ENCODE peak calls at places on chromosomes 7 and 10, in eight cellular contexts. One of them, this sample, is unnamed.

GRCh38 chr10:103751696-103752287 is 103.6 kb downstream of the SH3PXD2A start:
- DNase-seq in H1: no peak
- DNase-seq in HepG2: peak
- DNase-seq in Peyer's patch: no peak
- DNase-seq in A549: no peak
- DNase-seq in adrenal gland: no peak
- DNase-seq in tibial nerve: no peak
- DNase-seq in body of pancreas: no peak
- DNase-seq in this sample: no peak

GRCh38 chr7:20647051-20647450 is 31.6 kb downstream of the ABCB5 start:
- DNase-seq in H1: no peak
- DNase-seq in HepG2: no peak
- DNase-seq in Peyer's patch: no peak
- DNase-seq in A549: no peak
- DNase-seq in adrenal gland: no peak
- DNase-seq in tibial nerve: no peak
- DNase-seq in body of pancreas: no peak
- DNase-seq in this sample: no peak

GRCh38 chr7:379456-380225 is 89.7 kb downstream of the FOXL3 start:
- DNase-seq in H1: peak
- DNase-seq in HepG2: no peak
- DNase-seq in Peyer's patch: peak
- DNase-seq in A549: no peak
- DNase-seq in adrenal gland: peak
- DNase-seq in tibial nerve: no peak
- DNase-seq in body of pancreas: no peak
- DNase-seq in this sample: no peak

GRCh38 chr10:69869291-69869841 is 67.7 kb downstream of the COL13A1 start:
- DNase-seq in H1: no peak
- DNase-seq in HepG2: no peak
- DNase-seq in Peyer's patch: peak
- DNase-seq in A549: no peak
- DNase-seq in adrenal gland: no peak
- DNase-seq in tibial nerve: no peak
- DNase-seq in body of pancreas: no peak
- DNase-seq in this sample: no peak

GRCh38 chr10:23035569-23035968 is 59.8 kb upstream of the MSRB2 start:
- DNase-seq in H1: peak
- DNase-seq in HepG2: peak
- DNase-seq in Peyer's patch: no peak
- DNase-seq in A549: peak
- DNase-seq in adrenal gland: no peak
- DNase-seq in tibial nerve: no peak
- DNase-seq in body of pancreas: no peak
- DNase-seq in this sample: no peak

GRCh38 chr10:82982110-82982608 is 1107.2 kb downstream of the NRG3 start:
- DNase-seq in H1: no peak
- DNase-seq in HepG2: no peak
- DNase-seq in Peyer's patch: no peak
- DNase-seq in A549: peak
- DNase-seq in adrenal gland: no peak
- DNase-seq in tibial nerve: no peak
- DNase-seq in body of pancreas: no peak
- DNase-seq in this sample: no peak

GRCh38 chr7:54758702-54759665 is at the start of gene SEC61G:
- DNase-seq in H1: peak
- DNase-seq in HepG2: peak
- DNase-seq in Peyer's patch: peak
- DNase-seq in A549: peak
- DNase-seq in adrenal gland: peak
- DNase-seq in tibial nerve: peak
- DNase-seq in body of pancreas: peak
- DNase-seq in this sample: peak

GRCh38 chr10:14181197-14181936 is 149.4 kb downstream of the FRMD4A start:
- DNase-seq in H1: no peak
- DNase-seq in HepG2: no peak
- DNase-seq in Peyer's patch: no peak
- DNase-seq in A549: no peak
- DNase-seq in adrenal gland: no peak
- DNase-seq in tibial nerve: no peak
- DNase-seq in body of pancreas: no peak
- DNase-seq in this sample: no peak

GRCh38 chr7:138097064-138097741 is 20.9 kb downstream of the AKR1D1 start:
- DNase-seq in H1: no peak
- DNase-seq in HepG2: peak
- DNase-seq in Peyer's patch: peak
- DNase-seq in A549: peak
- DNase-seq in adrenal gland: peak
- DNase-seq in tibial nerve: no peak
- DNase-seq in body of pancreas: peak
- DNase-seq in this sample: peak

GRCh38 chr10:71475243-71475871 is 78.6 kb downstream of the CDH23 start:
- DNase-seq in H1: no peak
- DNase-seq in HepG2: no peak
- DNase-seq in Peyer's patch: no peak
- DNase-seq in A549: no peak
- DNase-seq in adrenal gland: no peak
- DNase-seq in tibial nerve: no peak
- DNase-seq in body of pancreas: peak
- DNase-seq in this sample: peak

GRCh38 chr7:31758770-31759169 is 71.8 kb downstream of the PPP1R17 start:
- DNase-seq in H1: no peak
- DNase-seq in HepG2: no peak
- DNase-seq in Peyer's patch: no peak
- DNase-seq in A549: no peak
- DNase-seq in adrenal gland: no peak
- DNase-seq in tibial nerve: no peak
- DNase-seq in body of pancreas: no peak
- DNase-seq in this sample: no peak

GRCh38 chr10:50988792-50989191 is 85.5 kb upstream of the PRKG1 start:
- DNase-seq in H1: no peak
- DNase-seq in HepG2: no peak
- DNase-seq in Peyer's patch: no peak
- DNase-seq in A549: peak
- DNase-seq in adrenal gland: no peak
- DNase-seq in tibial nerve: no peak
- DNase-seq in body of pancreas: no peak
- DNase-seq in this sample: peak

GRCh38 chr7:79182283-79182682 is 271.2 kb downstream of the MAGI2 start:
- DNase-seq in H1: no peak
- DNase-seq in HepG2: no peak
- DNase-seq in Peyer's patch: no peak
- DNase-seq in A549: no peak
- DNase-seq in adrenal gland: no peak
- DNase-seq in tibial nerve: no peak
- DNase-seq in body of pancreas: no peak
- DNase-seq in this sample: no peak

GRCh38 chr7:121557034-121557892 is 161.2 kb upstream of the FAM3C start:
- DNase-seq in H1: no peak
- DNase-seq in HepG2: no peak
- DNase-seq in Peyer's patch: no peak
- DNase-seq in A549: no peak
- DNase-seq in adrenal gland: no peak
- DNase-seq in tibial nerve: no peak
- DNase-seq in body of pancreas: no peak
- DNase-seq in this sample: no peak

GRCh38 chr10:133462512-133463305 is 9.0 kb downstream of the SCART1 start:
- DNase-seq in H1: no peak
- DNase-seq in HepG2: no peak
- DNase-seq in Peyer's patch: no peak
- DNase-seq in A549: no peak
- DNase-seq in adrenal gland: no peak
- DNase-seq in tibial nerve: no peak
- DNase-seq in body of pancreas: no peak
- DNase-seq in this sample: no peak

GRCh38 chr10:127254276-127254675 is 57.9 kb upstream of the INSYN2A start:
- DNase-seq in H1: no peak
- DNase-seq in HepG2: no peak
- DNase-seq in Peyer's patch: no peak
- DNase-seq in A549: no peak
- DNase-seq in adrenal gland: no peak
- DNase-seq in tibial nerve: no peak
- DNase-seq in body of pancreas: no peak
- DNase-seq in this sample: peak

GRCh38 chr10:91880310-91880709 is 29.0 kb downstream of the FGFBP3 start:
- DNase-seq in H1: no peak
- DNase-seq in HepG2: no peak
- DNase-seq in Peyer's patch: no peak
- DNase-seq in A549: peak
- DNase-seq in adrenal gland: no peak
- DNase-seq in tibial nerve: no peak
- DNase-seq in body of pancreas: no peak
- DNase-seq in this sample: peak

GRCh38 chr10:59674211-59674836 is 35.3 kb downstream of the SLC16A9 start:
- DNase-seq in H1: no peak
- DNase-seq in HepG2: no peak
- DNase-seq in Peyer's patch: peak
- DNase-seq in A549: no peak
- DNase-seq in adrenal gland: no peak
- DNase-seq in tibial nerve: no peak
- DNase-seq in body of pancreas: no peak
- DNase-seq in this sample: no peak

GRCh38 chr7:135510603-135511183 is 791 bp upstream of the CNOT4 start:
- DNase-seq in H1: no peak
- DNase-seq in HepG2: peak
- DNase-seq in Peyer's patch: no peak
- DNase-seq in A549: peak
- DNase-seq in adrenal gland: peak
- DNase-seq in tibial nerve: no peak
- DNase-seq in body of pancreas: no peak
- DNase-seq in this sample: peak

DNA sequence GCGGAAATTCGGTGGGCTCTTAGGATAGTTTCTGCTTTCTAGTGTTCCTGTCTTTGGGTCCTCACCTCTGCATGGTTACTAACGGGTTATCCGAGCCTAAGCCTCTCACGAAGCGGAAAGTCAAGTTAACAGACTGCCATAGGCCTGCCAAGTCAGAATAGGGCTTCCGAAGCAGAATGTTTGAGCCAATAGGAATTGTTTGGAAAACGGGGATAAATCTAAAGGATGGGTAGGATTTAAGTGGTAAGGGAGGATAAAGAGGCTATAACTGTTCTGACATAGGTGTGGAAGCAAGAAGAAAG is 798 bp downstream of the TMEM254 start:
- DNase-seq in H1: no peak
- DNase-seq in HepG2: no peak
- DNase-seq in Peyer's patch: no peak
- DNase-seq in A549: no peak
- DNase-seq in adrenal gland: no peak
- DNase-seq in tibial nerve: no peak
- DNase-seq in body of pancreas: no peak
- DNase-seq in this sample: no peak
- TF ChIP-seq POLR2A in H1: no peak
- TF ChIP-seq POLR2A in HepG2: no peak
- TF ChIP-seq POLR2A in Peyer's patch: no peak
- TF ChIP-seq POLR2A in A549: no peak
- TF ChIP-seq POLR2A in adrenal gland: no peak
- TF ChIP-seq POLR2A in tibial nerve: no peak
- TF ChIP-seq POLR2A in body of pancreas: no peak
- TF ChIP-seq POLR2A in this sample: no peak

DNA sequence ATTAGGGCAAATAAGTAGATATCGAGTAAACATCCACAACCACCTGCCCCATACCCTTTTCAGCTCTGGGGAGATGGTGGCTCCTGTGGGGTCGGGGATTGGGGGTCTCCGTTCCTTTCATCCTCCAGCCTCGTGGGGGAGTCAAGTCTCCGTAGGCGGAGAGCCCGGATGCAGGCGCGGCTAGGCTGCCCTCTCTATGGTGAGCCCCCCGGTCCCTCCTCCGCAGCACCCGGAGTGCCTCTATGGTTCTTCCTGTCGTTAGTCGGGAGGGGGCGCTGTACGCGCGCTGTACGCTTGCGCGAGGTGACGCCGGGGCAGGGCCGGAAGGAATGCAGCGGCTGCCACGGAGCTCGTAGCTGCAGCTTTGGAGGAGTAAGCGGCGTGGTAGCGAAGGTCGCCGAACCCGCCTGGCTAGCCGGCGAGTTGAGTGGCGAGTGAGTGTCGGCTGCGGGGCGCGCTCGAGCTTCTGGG is 14.8 kb upstream of the MMD2 start:
- DNase-seq in H1: peak
- DNase-seq in HepG2: peak
- DNase-seq in Peyer's patch: peak
- DNase-seq in A549: peak
- DNase-seq in adrenal gland: peak
- DNase-seq in tibial nerve: peak
- DNase-seq in body of pancreas: peak
- DNase-seq in this sample: peak
- TF ChIP-seq POLR2A in H1: peak
- TF ChIP-seq POLR2A in HepG2: peak
- TF ChIP-seq POLR2A in Peyer's patch: peak
- TF ChIP-seq POLR2A in A549: peak
- TF ChIP-seq POLR2A in adrenal gland: peak
- TF ChIP-seq POLR2A in tibial nerve: peak
- TF ChIP-seq POLR2A in body of pancreas: peak
- TF ChIP-seq POLR2A in this sample: peak

GRCh38 chr10:93599778-93600177 is 1.3 kb downstream of the RBP4 start:
- DNase-seq in H1: no peak
- DNase-seq in HepG2: no peak
- DNase-seq in Peyer's patch: no peak
- DNase-seq in A549: no peak
- DNase-seq in adrenal gland: no peak
- DNase-seq in tibial nerve: no peak
- DNase-seq in body of pancreas: no peak
- DNase-seq in this sample: no peak

GRCh38 chr10:93598157-93598556 is 2.9 kb downstream of the RBP4 start:
- DNase-seq in H1: no peak
- DNase-seq in HepG2: no peak
- DNase-seq in Peyer's patch: no peak
- DNase-seq in A549: no peak
- DNase-seq in adrenal gland: no peak
- DNase-seq in tibial nerve: no peak
- DNase-seq in body of pancreas: no peak
- DNase-seq in this sample: peak

GRCh38 chr10:93600446-93600860 is 582 bp downstream of the RBP4 start:
- DNase-seq in H1: no peak
- DNase-seq in HepG2: no peak
- DNase-seq in Peyer's patch: no peak
- DNase-seq in A549: no peak
- DNase-seq in adrenal gland: no peak
- DNase-seq in tibial nerve: no peak
- DNase-seq in body of pancreas: no peak
- DNase-seq in this sample: no peak

GRCh38 chr10:93600861-93601773 is at the start of gene RBP4:
- DNase-seq in H1: no peak
- DNase-seq in HepG2: peak
- DNase-seq in Peyer's patch: no peak
- DNase-seq in A549: peak
- DNase-seq in adrenal gland: no peak
- DNase-seq in tibial nerve: no peak
- DNase-seq in body of pancreas: no peak
- DNase-seq in this sample: peak

GRCh38 chr10:93599335-93599734 is 1.7 kb downstream of the RBP4 start:
- DNase-seq in H1: no peak
- DNase-seq in HepG2: no peak
- DNase-seq in Peyer's patch: no peak
- DNase-seq in A549: no peak
- DNase-seq in adrenal gland: no peak
- DNase-seq in tibial nerve: no peak
- DNase-seq in body of pancreas: no peak
- DNase-seq in this sample: no peak
- TF ChIP-seq POLR2A in H1: no peak
- TF ChIP-seq POLR2A in HepG2: no peak
- TF ChIP-seq POLR2A in Peyer's patch: no peak
- TF ChIP-seq POLR2A in A549: no peak
- TF ChIP-seq POLR2A in adrenal gland: no peak
- TF ChIP-seq POLR2A in tibial nerve: no peak
- TF ChIP-seq POLR2A in body of pancreas: no peak
- TF ChIP-seq POLR2A in this sample: no peak

GRCh38 chr7:116367171-116367813 is 132.2 kb upstream of the CAV2 start:
- DNase-seq in H1: no peak
- DNase-seq in HepG2: no peak
- DNase-seq in Peyer's patch: no peak
- DNase-seq in A549: no peak
- DNase-seq in adrenal gland: no peak
- DNase-seq in tibial nerve: no peak
- DNase-seq in body of pancreas: no peak
- DNase-seq in this sample: no peak
- TF ChIP-seq POLR2A in H1: no peak
- TF ChIP-seq POLR2A in HepG2: no peak
- TF ChIP-seq POLR2A in Peyer's patch: no peak
- TF ChIP-seq POLR2A in A549: no peak
- TF ChIP-seq POLR2A in adrenal gland: no peak
- TF ChIP-seq POLR2A in tibial nerve: no peak
- TF ChIP-seq POLR2A in body of pancreas: no peak
- TF ChIP-seq POLR2A in this sample: no peak

This sample was measured in NB4.